ENCODE peak calls at places on chromosome 15, in six cellular contexts. W is astrocyte, T is progenitor cell of endocrine pancreas, F is GM12878, I is B cell, H is fibroblast of the aortic adventitia. R is an unnamed sample.

GRCh38 chr15:39852237-39852636 is 67.8 kb downstream of the GPR176 start:
- DNase-seq in H (peak), T (no peak), F (no peak), W (peak), I (no peak), R (no peak)

GRCh38 chr15:66865622-66866611 is 163.9 kb downstream of the SMAD6 start:
- DNase-seq in T (no peak), W (no peak), I (peak), H (no peak), F (peak), R (no peak)

GRCh38 chr15:70559223-70559823 is 204.0 kb downstream of the UACA start:
- DNase-seq in F (no peak), I (no peak), T (no peak), W (peak), H (peak), R (peak)

GRCh38 chr15:67818464-67818863 is 6.8 kb upstream of the SKOR1 start:
- DNase-seq in T (no peak), F (no peak), I (no peak), W (no peak), H (no peak), R (no peak)

GRCh38 chr15:66269326-66270090 is 16.0 kb upstream of the MEGF11 start:
- DNase-seq in W (peak), H (no peak), T (no peak), I (no peak), F (no peak), R (no peak)

GRCh38 chr15:101045236-101045646 is 126.1 kb downstream of the LRRK1 start:
- DNase-seq in I (no peak), W (no peak), H (no peak), F (no peak), T (no peak), R (no peak)

GRCh38 chr15:79339588-79340314 is 28.8 kb downstream of the TMED3 start:
- DNase-seq in W (peak), H (peak), I (no peak), F (no peak), T (no peak), R (no peak)

GRCh38 chr15:71921191-71921590 is 110.8 kb downstream of the NR2E3 start:
- DNase-seq in W (no peak), I (no peak), T (no peak), H (no peak), F (no peak), R (no peak)

GRCh38 chr15:66617137-66618090 is 51.6 kb upstream of the LCTL start:
- DNase-seq in F (no peak), H (peak), I (no peak), T (no peak), W (peak), R (no peak)

GRCh38 chr15:28873585-28874139 is 12.1 kb upstream of the APBA2 start:
- DNase-seq in T (no peak), I (no peak), F (no peak), H (no peak), W (no peak), R (no peak)

GRCh38 chr15:77347197-77347596 is 72.7 kb downstream of the PEAK1 start:
- DNase-seq in W (peak), H (peak), T (no peak), F (no peak), I (no peak), R (no peak)

GRCh38 chr15:95286911-95287769 is 1043.4 kb upstream of the NR2F2 start:
- DNase-seq in H (no peak), W (peak), I (no peak), F (peak), T (no peak), R (no peak)

GRCh38 chr15:31004220-31004733 is 12.8 kb upstream of the MTMR10 start:
- DNase-seq in T (no peak), W (no peak), I (peak), F (peak), H (no peak), R (peak)

GRCh38 chr15:52261498-52262242 is 33.9 kb downstream of the MYO5C start:
- DNase-seq in W (peak), I (peak), H (peak), T (peak), F (peak), R (peak)
- TF ChIP-seq CTCF in W (no peak), I (peak), H (peak), T (no peak), F (no peak), R (no peak)

DNA sequence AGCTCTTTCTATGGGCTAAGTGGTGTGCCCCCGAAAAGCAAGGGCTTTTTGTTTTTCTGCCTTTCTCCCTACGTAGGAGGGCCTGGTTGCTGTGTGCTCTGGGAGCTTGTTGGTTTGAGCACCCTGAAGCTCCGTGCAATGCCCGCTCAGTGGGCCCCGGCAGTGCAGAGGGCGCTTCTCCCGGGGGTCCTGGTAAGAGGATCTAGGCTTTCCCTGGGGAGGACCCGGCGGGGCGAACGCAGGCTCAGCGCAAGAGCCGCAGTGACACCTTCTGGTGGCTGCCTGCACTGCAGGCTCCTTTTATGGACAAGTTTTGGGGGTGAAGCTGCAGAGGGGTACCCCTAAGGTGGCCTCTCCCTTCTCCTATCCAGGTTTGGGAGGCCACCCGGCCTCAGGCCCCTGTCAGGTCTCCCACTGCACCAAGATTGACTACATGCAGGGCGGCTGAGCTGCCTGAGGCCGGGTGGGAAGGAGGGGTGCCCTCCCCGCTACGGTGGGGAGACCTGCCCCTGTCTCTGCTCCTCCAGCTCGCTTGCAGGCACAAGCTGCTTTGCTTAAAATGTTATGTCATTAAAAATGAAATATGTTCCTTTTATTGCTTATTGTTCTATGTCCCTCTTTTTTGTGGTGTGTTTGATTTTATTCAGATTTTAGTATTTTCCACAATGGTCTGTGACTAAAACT is 387.9 kb downstream of the GABRG3 start:
- DNase-seq in H (no peak), T (peak), F (no peak), W (peak), I (no peak), R (no peak)
- TF ChIP-seq CTCF in H (peak), T (peak), F (peak), W (peak), I (peak), R (no peak)

DNA sequence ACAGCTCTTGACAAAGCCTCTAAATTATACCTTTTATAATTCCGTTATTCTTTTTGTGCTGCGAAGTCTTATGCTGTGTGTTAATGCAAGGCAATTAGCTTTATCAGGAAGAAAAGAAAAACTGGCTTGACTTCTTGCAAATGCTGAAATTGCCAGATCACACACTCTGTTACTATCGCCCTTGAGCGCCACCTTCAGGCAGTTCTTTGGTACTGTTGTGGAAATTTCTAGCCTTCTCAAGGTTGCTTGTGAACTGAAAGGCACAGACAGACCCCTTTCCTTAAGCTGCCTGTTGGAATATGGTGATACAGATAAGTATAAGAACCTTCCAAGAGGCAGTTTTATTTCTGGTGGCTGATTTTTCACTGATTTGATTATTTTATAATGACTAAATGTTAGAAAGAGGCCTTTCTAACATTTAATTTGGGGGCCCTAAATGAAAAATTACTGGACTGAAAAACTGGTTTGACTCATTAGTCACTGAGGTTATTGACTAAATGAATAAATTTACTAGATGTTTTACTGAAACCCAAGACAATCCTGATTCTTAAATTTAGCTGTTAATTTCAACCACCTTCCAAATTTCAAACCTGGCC is 126.2 kb upstream of the RASGRP1 start:
- DNase-seq in F (no peak), W (peak), I (peak), H (peak), T (peak), R (peak)
- TF ChIP-seq CTCF in F (peak), W (peak), I (peak), H (peak), T (peak), R (peak)

DNA sequence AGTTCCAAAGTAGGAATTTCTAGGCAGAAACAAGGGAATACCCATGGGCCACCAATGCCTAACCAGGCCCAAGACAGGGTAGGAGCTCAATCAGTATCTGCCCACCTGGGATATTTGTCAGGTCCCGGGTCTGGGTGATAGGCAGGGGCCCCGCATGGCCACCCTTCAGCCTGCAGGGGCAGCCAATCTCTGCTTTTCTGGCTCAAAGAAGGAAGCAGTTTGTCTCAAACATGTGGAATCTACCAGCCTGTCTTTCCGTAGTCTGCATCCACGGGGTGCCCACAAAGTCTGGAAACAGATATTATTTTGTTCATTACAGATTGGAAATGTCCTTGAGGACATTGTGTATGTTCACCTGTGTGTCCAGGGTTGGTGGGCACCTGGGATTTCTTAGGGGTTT is 56.2 kb downstream of the CEMIP start:
- DNase-seq in H (no peak), I (no peak), F (no peak), W (no peak), T (no peak), R (no peak)
- TF ChIP-seq CTCF in H (peak), I (no peak), F (no peak), W (no peak), T (peak), R (no peak)

GRCh38 chr15:62244762-62245161 is 79.7 kb upstream of the C2CD4B start:
- DNase-seq in I (no peak), F (no peak), W (no peak), H (no peak), T (no peak), R (no peak)
- TF ChIP-seq CTCF in I (no peak), F (no peak), W (no peak), H (no peak), T (no peak), R (no peak)

GRCh38 chr15:24961967-24962366 is 7.2 kb downstream of the SNRPN start:
- DNase-seq in W (no peak), I (no peak), H (no peak), T (no peak), F (no peak), R (no peak)
- TF ChIP-seq CTCF in W (no peak), I (no peak), H (no peak), T (no peak), F (no peak), R (no peak)

GRCh38 chr15:57528940-57529565 is 62.7 kb upstream of the MYZAP start:
- DNase-seq in H (no peak), I (no peak), T (no peak), F (no peak), W (no peak), R (no peak)
- TF ChIP-seq CTCF in H (peak), I (no peak), T (no peak), F (no peak), W (no peak), R (no peak)

GRCh38 chr15:82789491-82789890 is 16.4 kb downstream of the FSD2 start:
- DNase-seq in W (peak), F (no peak), H (no peak), T (no peak), I (no peak), R (no peak)

GRCh38 chr15:82790321-82790720 is 15.5 kb downstream of the FSD2 start:
- DNase-seq in H (no peak), W (no peak), I (no peak), T (no peak), F (no peak), R (no peak)

GRCh38 chr15:82788496-82788895 is 17.4 kb downstream of the FSD2 start:
- DNase-seq in F (no peak), H (no peak), T (no peak), W (no peak), I (no peak), R (no peak)

GRCh38 chr15:82793737-82794136 is 12.1 kb downstream of the FSD2 start:
- DNase-seq in T (no peak), I (no peak), F (no peak), W (no peak), H (no peak), R (no peak)

DNA sequence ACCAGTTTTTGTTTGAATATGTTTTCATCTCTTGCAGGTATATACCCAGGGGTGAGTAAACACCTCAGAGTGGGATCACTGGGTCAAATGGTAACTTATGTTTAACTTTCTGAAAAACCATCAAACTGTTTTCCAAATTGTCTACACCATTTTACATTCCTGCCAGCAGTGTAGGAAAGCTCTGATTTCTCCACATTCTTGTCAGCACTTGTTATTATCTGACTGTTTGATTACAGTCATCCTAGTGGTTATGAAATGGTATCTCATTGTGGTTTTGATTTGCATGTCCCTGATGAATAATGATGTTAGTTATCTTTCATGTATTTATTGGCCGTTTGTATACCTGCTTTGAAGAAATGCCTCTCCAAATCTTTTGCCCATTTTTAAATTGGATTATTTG is 13.8 kb downstream of the FSD2 start:
- DNase-seq in W (no peak), F (no peak), I (no peak), H (no peak), T (no peak), R (no peak)
- TF ChIP-seq CTCF in W (no peak), F (no peak), I (no peak), H (no peak), T (no peak), R (no peak)